ENCODE peak calls at places on chromosomes 16 and 17, in seven cellular contexts. One of them, this sample, is unnamed.

GRCh38 chr17:55996826-55997225 is 156.4 kb upstream of the ANKFN1 start:
- DNase-seq in nephron progenitor cell: no peak
- DNase-seq in DMS153: no peak
- DNase-seq in stimulated activated CD4-positive, alpha-beta T cell treated with anti-CD3 and anti-CD28 coated beads, TNF-alpha, amount 100 ng/mL, for 1 hour: no peak
- DNase-seq in GM20000: no peak
- DNase-seq in left cardiac atrium: no peak
- DNase-seq in ELR: peak
- DNase-seq in this sample: peak

GRCh38 chr17:1039511-1040215 is 42.7 kb downstream of the TIMM22 start:
- DNase-seq in nephron progenitor cell: no peak
- DNase-seq in DMS153: no peak
- DNase-seq in stimulated activated CD4-positive, alpha-beta T cell treated with anti-CD3 and anti-CD28 coated beads, TNF-alpha, amount 100 ng/mL, for 1 hour: no peak
- DNase-seq in GM20000: no peak
- DNase-seq in left cardiac atrium: peak
- DNase-seq in ELR: no peak
- DNase-seq in this sample: no peak

GRCh38 chr16:74999683-75000480 is 1.1 kb downstream of the ZNRF1 start:
- DNase-seq in nephron progenitor cell: peak
- DNase-seq in DMS153: peak
- DNase-seq in stimulated activated CD4-positive, alpha-beta T cell treated with anti-CD3 and anti-CD28 coated beads, TNF-alpha, amount 100 ng/mL, for 1 hour: peak
- DNase-seq in GM20000: peak
- DNase-seq in left cardiac atrium: peak
- DNase-seq in ELR: peak
- DNase-seq in this sample: peak

GRCh38 chr16:3383045-3383448 is 17.8 kb downstream of the ZSCAN32 start:
- DNase-seq in nephron progenitor cell: no peak
- DNase-seq in DMS153: no peak
- DNase-seq in stimulated activated CD4-positive, alpha-beta T cell treated with anti-CD3 and anti-CD28 coated beads, TNF-alpha, amount 100 ng/mL, for 1 hour: no peak
- DNase-seq in GM20000: no peak
- DNase-seq in left cardiac atrium: no peak
- DNase-seq in ELR: no peak
- DNase-seq in this sample: peak

GRCh38 chr17:59561042-59561441 is 4.4 kb upstream of the DHX40 start:
- DNase-seq in nephron progenitor cell: no peak
- DNase-seq in DMS153: peak
- DNase-seq in stimulated activated CD4-positive, alpha-beta T cell treated with anti-CD3 and anti-CD28 coated beads, TNF-alpha, amount 100 ng/mL, for 1 hour: no peak
- DNase-seq in GM20000: peak
- DNase-seq in left cardiac atrium: no peak
- DNase-seq in ELR: peak
- DNase-seq in this sample: peak

GRCh38 chr17:17216776-17217175 is 10.6 kb upstream of the PLD6 start:
- DNase-seq in nephron progenitor cell: no peak
- DNase-seq in DMS153: no peak
- DNase-seq in stimulated activated CD4-positive, alpha-beta T cell treated with anti-CD3 and anti-CD28 coated beads, TNF-alpha, amount 100 ng/mL, for 1 hour: no peak
- DNase-seq in GM20000: no peak
- DNase-seq in left cardiac atrium: no peak
- DNase-seq in ELR: no peak
- DNase-seq in this sample: no peak

GRCh38 chr17:8126306-8127066 is 2.6 kb upstream of the HES7 start:
- DNase-seq in nephron progenitor cell: peak
- DNase-seq in DMS153: no peak
- DNase-seq in stimulated activated CD4-positive, alpha-beta T cell treated with anti-CD3 and anti-CD28 coated beads, TNF-alpha, amount 100 ng/mL, for 1 hour: no peak
- DNase-seq in GM20000: peak
- DNase-seq in left cardiac atrium: no peak
- DNase-seq in ELR: peak
- DNase-seq in this sample: peak

GRCh38 chr17:79388556-79389295 is 222.1 kb downstream of the RBFOX3 start:
- DNase-seq in nephron progenitor cell: peak
- DNase-seq in DMS153: no peak
- DNase-seq in stimulated activated CD4-positive, alpha-beta T cell treated with anti-CD3 and anti-CD28 coated beads, TNF-alpha, amount 100 ng/mL, for 1 hour: no peak
- DNase-seq in GM20000: peak
- DNase-seq in left cardiac atrium: peak
- DNase-seq in ELR: peak
- DNase-seq in this sample: peak

GRCh38 chr16:50185005-50185505 is 31.9 kb downstream of the TENT4B start:
- DNase-seq in nephron progenitor cell: no peak
- DNase-seq in DMS153: no peak
- DNase-seq in stimulated activated CD4-positive, alpha-beta T cell treated with anti-CD3 and anti-CD28 coated beads, TNF-alpha, amount 100 ng/mL, for 1 hour: no peak
- DNase-seq in GM20000: no peak
- DNase-seq in left cardiac atrium: no peak
- DNase-seq in ELR: peak
- DNase-seq in this sample: peak

GRCh38 chr17:3535253-3535995 is 22.2 kb downstream of the TRPV3 start:
- DNase-seq in nephron progenitor cell: peak
- DNase-seq in DMS153: no peak
- DNase-seq in stimulated activated CD4-positive, alpha-beta T cell treated with anti-CD3 and anti-CD28 coated beads, TNF-alpha, amount 100 ng/mL, for 1 hour: no peak
- DNase-seq in GM20000: peak
- DNase-seq in left cardiac atrium: peak
- DNase-seq in ELR: peak
- DNase-seq in this sample: peak

GRCh38 chr17:30831663-30832437 is at the start of gene ATAD5:
- DNase-seq in nephron progenitor cell: peak
- DNase-seq in DMS153: peak
- DNase-seq in stimulated activated CD4-positive, alpha-beta T cell treated with anti-CD3 and anti-CD28 coated beads, TNF-alpha, amount 100 ng/mL, for 1 hour: peak
- DNase-seq in GM20000: peak
- DNase-seq in left cardiac atrium: peak
- DNase-seq in ELR: peak
- DNase-seq in this sample: peak

GRCh38 chr17:39150795-39151679 is at the start of gene PLXDC1:
- DNase-seq in nephron progenitor cell: peak
- DNase-seq in DMS153: no peak
- DNase-seq in stimulated activated CD4-positive, alpha-beta T cell treated with anti-CD3 and anti-CD28 coated beads, TNF-alpha, amount 100 ng/mL, for 1 hour: no peak
- DNase-seq in GM20000: no peak
- DNase-seq in left cardiac atrium: no peak
- DNase-seq in ELR: no peak
- DNase-seq in this sample: peak

GRCh38 chr17:8681175-8681949 is 50.8 kb upstream of the MYH10 start:
- DNase-seq in nephron progenitor cell: no peak
- DNase-seq in DMS153: no peak
- DNase-seq in stimulated activated CD4-positive, alpha-beta T cell treated with anti-CD3 and anti-CD28 coated beads, TNF-alpha, amount 100 ng/mL, for 1 hour: no peak
- DNase-seq in GM20000: no peak
- DNase-seq in left cardiac atrium: no peak
- DNase-seq in ELR: no peak
- DNase-seq in this sample: peak

GRCh38 chr17:31216053-31216751 is 80.8 kb downstream of the OMG start:
- DNase-seq in nephron progenitor cell: no peak
- DNase-seq in DMS153: no peak
- DNase-seq in stimulated activated CD4-positive, alpha-beta T cell treated with anti-CD3 and anti-CD28 coated beads, TNF-alpha, amount 100 ng/mL, for 1 hour: no peak
- DNase-seq in GM20000: peak
- DNase-seq in left cardiac atrium: no peak
- DNase-seq in ELR: peak
- DNase-seq in this sample: peak

GRCh38 chr16:53509906-53510703 is 7.1 kb upstream of the AKTIP start:
- DNase-seq in nephron progenitor cell: peak
- DNase-seq in DMS153: peak
- DNase-seq in stimulated activated CD4-positive, alpha-beta T cell treated with anti-CD3 and anti-CD28 coated beads, TNF-alpha, amount 100 ng/mL, for 1 hour: no peak
- DNase-seq in GM20000: peak
- DNase-seq in left cardiac atrium: peak
- DNase-seq in ELR: peak
- DNase-seq in this sample: peak

GRCh38 chr16:6165330-6165984 is 1067.9 kb upstream of the EEF2KMT start:
- DNase-seq in nephron progenitor cell: no peak
- DNase-seq in DMS153: no peak
- DNase-seq in stimulated activated CD4-positive, alpha-beta T cell treated with anti-CD3 and anti-CD28 coated beads, TNF-alpha, amount 100 ng/mL, for 1 hour: no peak
- DNase-seq in GM20000: no peak
- DNase-seq in left cardiac atrium: no peak
- DNase-seq in ELR: peak
- DNase-seq in this sample: no peak

GRCh38 chr16:72990003-72990521 is 57.9 kb downstream of the ZFHX3 start:
- DNase-seq in nephron progenitor cell: no peak
- DNase-seq in DMS153: no peak
- DNase-seq in stimulated activated CD4-positive, alpha-beta T cell treated with anti-CD3 and anti-CD28 coated beads, TNF-alpha, amount 100 ng/mL, for 1 hour: no peak
- DNase-seq in GM20000: no peak
- DNase-seq in left cardiac atrium: peak
- DNase-seq in ELR: peak
- DNase-seq in this sample: peak

GRCh38 chr17:44906010-44906646 is 6.9 kb upstream of the EFTUD2 start:
- DNase-seq in nephron progenitor cell: no peak
- DNase-seq in DMS153: no peak
- DNase-seq in stimulated activated CD4-positive, alpha-beta T cell treated with anti-CD3 and anti-CD28 coated beads, TNF-alpha, amount 100 ng/mL, for 1 hour: no peak
- DNase-seq in GM20000: no peak
- DNase-seq in left cardiac atrium: no peak
- DNase-seq in ELR: peak
- DNase-seq in this sample: peak

GRCh38 chr17:5553479-5553878 is 30.8 kb downstream of the NLRP1 start:
- DNase-seq in nephron progenitor cell: no peak
- DNase-seq in DMS153: no peak
- DNase-seq in stimulated activated CD4-positive, alpha-beta T cell treated with anti-CD3 and anti-CD28 coated beads, TNF-alpha, amount 100 ng/mL, for 1 hour: no peak
- DNase-seq in GM20000: no peak
- DNase-seq in left cardiac atrium: no peak
- DNase-seq in ELR: no peak
- DNase-seq in this sample: no peak

GRCh38 chr16:84548971-84549844 is 44.7 kb upstream of the MEAK7 start:
- DNase-seq in nephron progenitor cell: no peak
- DNase-seq in DMS153: no peak
- DNase-seq in stimulated activated CD4-positive, alpha-beta T cell treated with anti-CD3 and anti-CD28 coated beads, TNF-alpha, amount 100 ng/mL, for 1 hour: no peak
- DNase-seq in GM20000: no peak
- DNase-seq in left cardiac atrium: no peak
- DNase-seq in ELR: no peak
- DNase-seq in this sample: no peak

GRCh38 chr17:62998665-62999393 is 32.8 kb downstream of the TANC2 start:
- DNase-seq in nephron progenitor cell: no peak
- DNase-seq in DMS153: no peak
- DNase-seq in stimulated activated CD4-positive, alpha-beta T cell treated with anti-CD3 and anti-CD28 coated beads, TNF-alpha, amount 100 ng/mL, for 1 hour: no peak
- DNase-seq in GM20000: no peak
- DNase-seq in left cardiac atrium: no peak
- DNase-seq in ELR: peak
- DNase-seq in this sample: no peak

GRCh38 chr16:80015566-80015965 is 415.0 kb upstream of the MAF start:
- DNase-seq in nephron progenitor cell: no peak
- DNase-seq in DMS153: no peak
- DNase-seq in stimulated activated CD4-positive, alpha-beta T cell treated with anti-CD3 and anti-CD28 coated beads, TNF-alpha, amount 100 ng/mL, for 1 hour: no peak
- DNase-seq in GM20000: no peak
- DNase-seq in left cardiac atrium: no peak
- DNase-seq in ELR: peak
- DNase-seq in this sample: peak

GRCh38 chr17:47204722-47205418 is 4.3 kb upstream of the MYL4 start:
- DNase-seq in nephron progenitor cell: no peak
- DNase-seq in DMS153: no peak
- DNase-seq in stimulated activated CD4-positive, alpha-beta T cell treated with anti-CD3 and anti-CD28 coated beads, TNF-alpha, amount 100 ng/mL, for 1 hour: no peak
- DNase-seq in GM20000: peak
- DNase-seq in left cardiac atrium: no peak
- DNase-seq in ELR: peak
- DNase-seq in this sample: peak

GRCh38 chr17:82734987-82735866 is at the start of gene FN3K:
- DNase-seq in nephron progenitor cell: peak
- DNase-seq in DMS153: no peak
- DNase-seq in stimulated activated CD4-positive, alpha-beta T cell treated with anti-CD3 and anti-CD28 coated beads, TNF-alpha, amount 100 ng/mL, for 1 hour: no peak
- DNase-seq in GM20000: peak
- DNase-seq in left cardiac atrium: peak
- DNase-seq in ELR: peak
- DNase-seq in this sample: peak

GRCh38 chr16:8674413-8675022 is at the start of gene ABAT:
- DNase-seq in nephron progenitor cell: peak
- DNase-seq in DMS153: peak
- DNase-seq in stimulated activated CD4-positive, alpha-beta T cell treated with anti-CD3 and anti-CD28 coated beads, TNF-alpha, amount 100 ng/mL, for 1 hour: peak
- DNase-seq in GM20000: peak
- DNase-seq in left cardiac atrium: peak
- DNase-seq in ELR: peak
- DNase-seq in this sample: peak

GRCh38 chr17:9644910-9645751 is at the start of gene USP43:
- DNase-seq in nephron progenitor cell: peak
- DNase-seq in DMS153: peak
- DNase-seq in stimulated activated CD4-positive, alpha-beta T cell treated with anti-CD3 and anti-CD28 coated beads, TNF-alpha, amount 100 ng/mL, for 1 hour: no peak
- DNase-seq in GM20000: peak
- DNase-seq in left cardiac atrium: no peak
- DNase-seq in ELR: peak
- DNase-seq in this sample: peak

This sample was measured in GM23248.